ENCODE peak calls at places on chromosomes 2 and 18, in seven cellular contexts. X, K, O, P, F, M and Q are unnamed samples.

GRCh38 chr2:35803133-35803532 is 552.4 kb upstream of the CRIM1 start:
- DNase-seq in X (no peak), K (no peak), O (no peak), P (no peak), F (no peak), M (no peak), Q (no peak)

GRCh38 chr18:5370332-5370731 is 74.8 kb upstream of the ZBTB14 start:
- DNase-seq in X (no peak), K (no peak), O (no peak), P (no peak), F (no peak), M (no peak), Q (no peak)

GRCh38 chr18:9366126-9366714 is 31.6 kb downstream of the TWSG1 start:
- DNase-seq in X (peak; percentile 56), K (peak; percentile 46), O (no peak), P (peak; percentile 83), F (no peak), M (no peak), Q (no peak)

GRCh38 chr2:172556284-172557033 is 569 bp downstream of the PDK1 start:
- DNase-seq in X (peak; percentile 30), K (peak; percentile 86), O (peak; percentile 56), P (peak; percentile 43), F (peak; percentile 75), M (peak; percentile 56), Q (no peak)

GRCh38 chr2:132252191-132252893 is 90.6 kb upstream of the ANKRD30BL start:
- DNase-seq in X (no peak), K (no peak), O (no peak), P (no peak), F (no peak), M (no peak), Q (no peak)

GRCh38 chr2:218406949-218407703 is 7.5 kb downstream of the CTDSP1 start:
- DNase-seq in X (peak; percentile 52), K (peak; percentile 89), O (no peak), P (peak; percentile 77), F (no peak), M (no peak), Q (no peak)

GRCh38 chr2:46493241-46493970 is 14.0 kb downstream of the TMEM247 start:
- DNase-seq in X (no peak), K (no peak), O (peak; percentile 47), P (no peak), F (no peak), M (peak; percentile 54), Q (no peak)

GRCh38 chr2:170778900-170779299 is 8.7 kb downstream of the ERICH2 start:
- DNase-seq in X (no peak), K (no peak), O (no peak), P (no peak), F (no peak), M (no peak), Q (no peak)

GRCh38 chr2:74267068-74267467 is 68.7 kb downstream of the MTHFD2 start:
- DNase-seq in X (no peak), K (peak; percentile 83), O (no peak), P (no peak), F (no peak), M (no peak), Q (no peak)

GRCh38 chr2:100070078-100070477 is 72.3 kb downstream of the AFF3 start:
- DNase-seq in X (no peak), K (no peak), O (no peak), P (no peak), F (no peak), M (no peak), Q (no peak)

GRCh38 chr2:56613254-56613653 is 429.5 kb downstream of the CCDC85A start:
- DNase-seq in X (no peak), K (no peak), O (no peak), P (no peak), F (no peak), M (no peak), Q (no peak)

GRCh38 chr2:239644016-239644415 is 243.2 kb upstream of the HDAC4 start:
- DNase-seq in X (no peak), K (no peak), O (no peak), P (no peak), F (no peak), M (no peak), Q (no peak)

GRCh38 chr2:220503446-220503845 is 876.0 kb downstream of the SLC4A3 start:
- DNase-seq in X (no peak), K (no peak), O (no peak), P (peak; percentile 27), F (no peak), M (no peak), Q (no peak)

GRCh38 chr2:106314427-106314826 is 120.3 kb upstream of the UXS1 start:
- DNase-seq in X (no peak), K (no peak), O (no peak), P (no peak), F (no peak), M (no peak), Q (no peak)

GRCh38 chr2:31251851-31252250 is 17.9 kb downstream of the EHD3 start:
- DNase-seq in X (no peak), K (no peak), O (no peak), P (no peak), F (no peak), M (no peak), Q (no peak)

GRCh38 chr18:13369756-13370510 is 151.4 kb downstream of the LDLRAD4 start:
- DNase-seq in X (no peak), K (peak; percentile 77), O (no peak), P (no peak), F (no peak), M (no peak), Q (no peak)

GRCh38 chr2:197028230-197028629 is 101.7 kb upstream of the PGAP1 start:
- DNase-seq in X (no peak), K (no peak), O (no peak), P (no peak), F (no peak), M (peak; percentile 57), Q (peak; percentile 40)

GRCh38 chr2:74053959-74054715 is 69.4 kb downstream of the TET3 start:
- DNase-seq in X (no peak), K (no peak), O (no peak), P (no peak), F (no peak), M (no peak), Q (no peak)

GRCh38 chr2:120871881-120872620 is 136.4 kb downstream of the GLI2 start:
- DNase-seq in X (no peak), K (no peak), O (no peak), P (no peak), F (no peak), M (no peak), Q (no peak)

GRCh38 chr2:147214900-147215299 is 629.9 kb upstream of the ACVR2A start:
- DNase-seq in X (no peak), K (no peak), O (no peak), P (peak; percentile 12), F (no peak), M (no peak), Q (no peak)

GRCh38 chr2:58484629-58485028 is 243.5 kb upstream of the FANCL start:
- DNase-seq in X (no peak), K (no peak), O (no peak), P (no peak), F (no peak), M (no peak), Q (no peak)

GRCh38 chr2:36667931-36668330 is 28.6 kb upstream of the VIT start:
- DNase-seq in X (no peak), K (no peak), O (no peak), P (peak; percentile 40), F (no peak), M (no peak), Q (no peak)

GRCh38 chr2:242031481-242032019 is 162.0 kb downstream of the RTP5 start:
- DNase-seq in X (no peak), K (peak; percentile 50), O (no peak), P (no peak), F (peak; percentile 56), M (peak; percentile 80), Q (no peak)

GRCh38 chr18:78742346-78742745 is 237.3 kb upstream of the SALL3 start:
- DNase-seq in X (no peak), K (peak; percentile 34), O (no peak), P (no peak), F (no peak), M (no peak), Q (no peak)

GRCh38 chr18:50194623-50195532 is at the start of gene MYO5B:
- DNase-seq in X (no peak), K (peak; percentile 90), O (peak; percentile 66), P (no peak), F (peak; percentile 81), M (no peak), Q (no peak)

GRCh38 chr2:113281920-113282746 is 3.4 kb upstream of the PAX8 start:
- DNase-seq in X (no peak), K (no peak), O (no peak), P (no peak), F (no peak), M (no peak), Q (no peak)

GRCh38 chr2:153214349-153214748 is 264.2 kb downstream of the RPRM start:
- DNase-seq in X (no peak), K (no peak), O (no peak), P (no peak), F (no peak), M (no peak), Q (no peak)

GRCh38 chr2:199273043-199273647 is 184.6 kb downstream of the SATB2 start:
- DNase-seq in X (peak; percentile 5), K (no peak), O (no peak), P (no peak), F (no peak), M (no peak), Q (no peak)

GRCh38 chr2:207159002-207159401 is 6.7 kb downstream of the KLF7 start:
- DNase-seq in X (no peak), K (no peak), O (no peak), P (no peak), F (no peak), M (no peak), Q (no peak)

GRCh38 chr2:77397763-77398162 is 124.4 kb downstream of the LRRTM4 start:
- DNase-seq in X (no peak), K (no peak), O (no peak), P (no peak), F (no peak), M (no peak), Q (no peak)

GRCh38 chr2:204669386-204669785 is 124.1 kb downstream of the PARD3B start:
- DNase-seq in X (no peak), K (no peak), O (no peak), P (no peak), F (no peak), M (no peak), Q (no peak)

GRCh38 chr2:191049728-191050639 is 36.0 kb upstream of the STAT1 start:
- DNase-seq in X (no peak), K (no peak), O (no peak), P (no peak), F (no peak), M (no peak), Q (no peak)

GRCh38 chr18:65761636-65762310 is 11.0 kb downstream of the CDH7 start:
- DNase-seq in X (no peak), K (no peak), O (no peak), P (no peak), F (no peak), M (no peak), Q (no peak)

GRCh38 chr2:189412330-189412953 is 28.8 kb upstream of the WDR75 start:
- DNase-seq in X (peak; percentile 51), K (peak; percentile 52), O (no peak), P (peak; percentile 80), F (no peak), M (no peak), Q (peak; percentile 5)

GRCh38 chr2:231512222-231512621 is 18.0 kb downstream of the NMUR1 start:
- DNase-seq in X (peak; percentile 88), K (no peak), O (no peak), P (peak; percentile 88), F (no peak), M (no peak), Q (no peak)

GRCh38 chr18:46950064-46950656 is 32.8 kb downstream of the KATNAL2 start:
- DNase-seq in X (peak; percentile 41), K (no peak), O (no peak), P (no peak), F (no peak), M (no peak), Q (no peak)

GRCh38 chr2:134718956-134719814 is at the start of gene TMEM163:
- DNase-seq in X (no peak), K (peak; percentile 59), O (peak; percentile 41), P (no peak), F (no peak), M (no peak), Q (no peak)

GRCh38 chr2:127086800-127087737 is 19.9 kb downstream of the BIN1 start:
- DNase-seq in X (peak; percentile 76), K (peak; percentile 82), O (peak; percentile 62), P (no peak), F (no peak), M (no peak), Q (no peak)